ENCODE peak calls at places on chromosomes 1 and 21, in seven cellular contexts. One of them, this sample, is unnamed. For H3K36me3 and H3K9me3, the result is how much of the 10 kb centered on the place peaks cover.

GRCh38 chr1:209611771-209612570 is 28.5 kb downstream of the CAMK1G start:
- DNase-seq in heart right ventricle: no peak
- DNase-seq in kidney: no peak
- DNase-seq in colonic mucosa: no peak
- DNase-seq in uterus: no peak
- DNase-seq in PC-3: no peak
- DNase-seq in mucosa of descending colon: no peak
- DNase-seq in this sample: no peak

GRCh38 chr1:89566761-89567174 is 42.1 kb downstream of the LRRC8B start:
- DNase-seq in uterus: no peak
- DNase-seq in colonic mucosa: no peak
- DNase-seq in mucosa of descending colon: no peak
- DNase-seq in kidney: peak
- DNase-seq in PC-3: no peak
- DNase-seq in heart right ventricle: peak
- DNase-seq in this sample: no peak

GRCh38 chr1:222893255-222893654 is 78.4 kb downstream of the DISP1 start:
- DNase-seq in PC-3: no peak
- DNase-seq in kidney: no peak
- DNase-seq in mucosa of descending colon: no peak
- DNase-seq in uterus: no peak
- DNase-seq in colonic mucosa: no peak
- DNase-seq in heart right ventricle: no peak
- DNase-seq in this sample: no peak

GRCh38 chr1:86942743-86943142 is 28.3 kb downstream of the HS2ST1 start:
- DNase-seq in heart right ventricle: no peak
- DNase-seq in mucosa of descending colon: no peak
- DNase-seq in uterus: no peak
- DNase-seq in kidney: no peak
- DNase-seq in PC-3: no peak
- DNase-seq in colonic mucosa: no peak
- DNase-seq in this sample: no peak

GRCh38 chr1:233708416-233708815 is 94.5 kb downstream of the KCNK1 start:
- DNase-seq in mucosa of descending colon: no peak
- DNase-seq in colonic mucosa: no peak
- DNase-seq in PC-3: no peak
- DNase-seq in kidney: no peak
- DNase-seq in uterus: no peak
- DNase-seq in heart right ventricle: no peak
- DNase-seq in this sample: no peak

GRCh38 chr1:31498376-31499040 is 77.8 kb upstream of the TINAGL1 start:
- DNase-seq in mucosa of descending colon: no peak
- DNase-seq in colonic mucosa: no peak
- DNase-seq in heart right ventricle: no peak
- DNase-seq in PC-3: no peak
- DNase-seq in uterus: no peak
- DNase-seq in kidney: no peak
- DNase-seq in this sample: no peak

GRCh38 chr1:181392613-181393170 is 90.6 kb upstream of the CACNA1E start:
- DNase-seq in PC-3: no peak
- DNase-seq in uterus: no peak
- DNase-seq in heart right ventricle: no peak
- DNase-seq in mucosa of descending colon: no peak
- DNase-seq in kidney: no peak
- DNase-seq in colonic mucosa: no peak
- DNase-seq in this sample: no peak

GRCh38 chr1:88698764-88699163 is 14.7 kb downstream of the PKN2 start:
- DNase-seq in PC-3: no peak
- DNase-seq in uterus: no peak
- DNase-seq in colonic mucosa: no peak
- DNase-seq in kidney: no peak
- DNase-seq in mucosa of descending colon: no peak
- DNase-seq in heart right ventricle: no peak
- DNase-seq in this sample: no peak

GRCh38 chr1:228085287-228085926 is 2.9 kb downstream of the ARF1 start:
- DNase-seq in mucosa of descending colon: peak
- DNase-seq in kidney: peak
- DNase-seq in PC-3: peak
- DNase-seq in colonic mucosa: peak
- DNase-seq in heart right ventricle: no peak
- DNase-seq in uterus: no peak
- DNase-seq in this sample: peak

GRCh38 chr21:43585924-43586411 is 73.3 kb downstream of the HSF2BP start:
- DNase-seq in kidney: no peak
- DNase-seq in PC-3: peak
- DNase-seq in mucosa of descending colon: no peak
- DNase-seq in uterus: peak
- DNase-seq in colonic mucosa: no peak
- DNase-seq in heart right ventricle: no peak
- DNase-seq in this sample: peak

GRCh38 chr1:24275510-24275909 is 43.6 kb upstream of the GRHL3 start:
- DNase-seq in PC-3: peak
- DNase-seq in mucosa of descending colon: no peak
- DNase-seq in colonic mucosa: no peak
- DNase-seq in kidney: no peak
- DNase-seq in heart right ventricle: no peak
- DNase-seq in uterus: no peak
- DNase-seq in this sample: no peak

GRCh38 chr1:10651793-10652192 is 144.7 kb downstream of the CASZ1 start:
- DNase-seq in mucosa of descending colon: peak
- DNase-seq in colonic mucosa: peak
- DNase-seq in kidney: no peak
- DNase-seq in uterus: no peak
- DNase-seq in PC-3: no peak
- DNase-seq in heart right ventricle: no peak
- DNase-seq in this sample: no peak

GRCh38 chr1:108570998-108571401 is 11.1 kb downstream of the EEIG2 start:
- DNase-seq in mucosa of descending colon: no peak
- DNase-seq in PC-3: no peak
- DNase-seq in colonic mucosa: no peak
- DNase-seq in uterus: no peak
- DNase-seq in kidney: no peak
- DNase-seq in heart right ventricle: no peak
- DNase-seq in this sample: no peak

GRCh38 chr1:220283616-220284015 is 11.4 kb upstream of the RAB3GAP2 start:
- DNase-seq in uterus: no peak
- DNase-seq in colonic mucosa: no peak
- DNase-seq in kidney: no peak
- DNase-seq in PC-3: no peak
- DNase-seq in mucosa of descending colon: no peak
- DNase-seq in heart right ventricle: no peak
- DNase-seq in this sample: no peak

GRCh38 chr1:214500349-214501055 is 50.9 kb downstream of the PTPN14 start:
- DNase-seq in mucosa of descending colon: no peak
- DNase-seq in PC-3: no peak
- DNase-seq in colonic mucosa: no peak
- DNase-seq in kidney: no peak
- DNase-seq in heart right ventricle: no peak
- DNase-seq in uterus: no peak
- DNase-seq in this sample: no peak

GRCh38 chr1:230261918-230262650 is 164.0 kb downstream of the PGBD5 start:
- DNase-seq in mucosa of descending colon: no peak
- DNase-seq in PC-3: no peak
- DNase-seq in kidney: no peak
- DNase-seq in uterus: no peak
- DNase-seq in heart right ventricle: no peak
- DNase-seq in colonic mucosa: no peak
- DNase-seq in this sample: no peak

GRCh38 chr1:155623357-155623756 is 13.3 kb downstream of the MSTO1 start:
- DNase-seq in colonic mucosa: no peak
- DNase-seq in kidney: no peak
- DNase-seq in PC-3: no peak
- DNase-seq in mucosa of descending colon: no peak
- DNase-seq in heart right ventricle: no peak
- DNase-seq in uterus: no peak
- DNase-seq in this sample: no peak

GRCh38 chr1:165408518-165408917 is 36.4 kb downstream of the RXRG start:
- DNase-seq in mucosa of descending colon: no peak
- DNase-seq in colonic mucosa: no peak
- DNase-seq in heart right ventricle: no peak
- DNase-seq in uterus: no peak
- DNase-seq in kidney: no peak
- DNase-seq in PC-3: peak
- DNase-seq in this sample: peak

GRCh38 chr1:202862672-202863560 is 26.0 kb downstream of the RABIF start:
- DNase-seq in heart right ventricle: no peak
- DNase-seq in colonic mucosa: no peak
- DNase-seq in mucosa of descending colon: no peak
- DNase-seq in uterus: no peak
- DNase-seq in kidney: no peak
- DNase-seq in PC-3: no peak
- DNase-seq in this sample: no peak

GRCh38 chr21:33383056-33383888 is 19.9 kb upstream of the IFNGR2 start:
- DNase-seq in kidney: peak
- DNase-seq in PC-3: peak
- DNase-seq in mucosa of descending colon: peak
- DNase-seq in uterus: peak
- DNase-seq in colonic mucosa: peak
- DNase-seq in heart right ventricle: no peak
- DNase-seq in this sample: peak

GRCh38 chr1:8598060-8598724 is 219.2 kb downstream of the RERE start:
- DNase-seq in mucosa of descending colon: no peak
- DNase-seq in uterus: peak
- DNase-seq in heart right ventricle: no peak
- DNase-seq in kidney: peak
- DNase-seq in colonic mucosa: peak
- DNase-seq in PC-3: no peak
- DNase-seq in this sample: no peak

GRCh38 chr1:109240158-109241152 is 8.9 kb upstream of the CELSR2 start:
- DNase-seq in uterus: peak
- DNase-seq in kidney: peak
- DNase-seq in colonic mucosa: peak
- DNase-seq in PC-3: peak
- DNase-seq in mucosa of descending colon: peak
- DNase-seq in heart right ventricle: peak
- DNase-seq in this sample: no peak

GRCh38 chr1:23394664-23395063 is 25.0 kb upstream of the ZNF436 start:
- DNase-seq in kidney: peak
- DNase-seq in uterus: peak
- DNase-seq in PC-3: no peak
- DNase-seq in mucosa of descending colon: peak
- DNase-seq in heart right ventricle: peak
- DNase-seq in colonic mucosa: peak
- DNase-seq in this sample: peak

GRCh38 chr1:97540346-97540888 is 380.4 kb downstream of the DPYD start:
- DNase-seq in mucosa of descending colon: no peak
- DNase-seq in PC-3: no peak
- DNase-seq in colonic mucosa: no peak
- DNase-seq in kidney: no peak
- DNase-seq in uterus: no peak
- DNase-seq in heart right ventricle: no peak
- DNase-seq in this sample: no peak

GRCh38 chr1:36589006-36589405 is 106.3 kb upstream of the CSF3R start:
- DNase-seq in PC-3: no peak
- DNase-seq in uterus: no peak
- DNase-seq in heart right ventricle: no peak
- DNase-seq in colonic mucosa: no peak
- DNase-seq in mucosa of descending colon: no peak
- DNase-seq in kidney: no peak
- DNase-seq in this sample: no peak

GRCh38 chr1:109025691-109026090 is 16.2 kb downstream of the WDR47 start:
- DNase-seq in heart right ventricle: no peak
- DNase-seq in kidney: no peak
- DNase-seq in colonic mucosa: no peak
- DNase-seq in PC-3: peak
- DNase-seq in mucosa of descending colon: no peak
- DNase-seq in uterus: no peak
- DNase-seq in this sample: no peak

GRCh38 chr1:19137158-19137557 is 72.9 kb downstream of the UBR4 start:
- DNase-seq in PC-3: no peak
- DNase-seq in colonic mucosa: no peak
- DNase-seq in heart right ventricle: no peak
- DNase-seq in mucosa of descending colon: no peak
- DNase-seq in kidney: no peak
- DNase-seq in uterus: no peak
- DNase-seq in this sample: no peak

GRCh38 chr21:23804866-23805265 is 1802.4 kb downstream of the MRPL39 start:
- DNase-seq in mucosa of descending colon: no peak
- DNase-seq in colonic mucosa: no peak
- DNase-seq in uterus: no peak
- DNase-seq in kidney: no peak
- DNase-seq in PC-3: no peak
- DNase-seq in heart right ventricle: no peak
- DNase-seq in this sample: no peak
- H3K36me3 ChIP-seq in mucosa of descending colon: under half
- H3K36me3 ChIP-seq in colonic mucosa: under half
- H3K36me3 ChIP-seq in uterus: under half
- H3K36me3 ChIP-seq in kidney: under half
- H3K36me3 ChIP-seq in PC-3: under half
- H3K36me3 ChIP-seq in heart right ventricle: under half
- H3K36me3 ChIP-seq in this sample: under half

GRCh38 chr21:19489930-19490329 is 1086.3 kb upstream of the TMPRSS15 start:
- DNase-seq in heart right ventricle: no peak
- DNase-seq in colonic mucosa: no peak
- DNase-seq in uterus: no peak
- DNase-seq in kidney: no peak
- DNase-seq in mucosa of descending colon: no peak
- DNase-seq in PC-3: no peak
- DNase-seq in this sample: no peak
- H3K9me3 ChIP-seq in heart right ventricle: under half
- H3K9me3 ChIP-seq in colonic mucosa: under half
- H3K9me3 ChIP-seq in uterus: under half
- H3K9me3 ChIP-seq in kidney: under half
- H3K9me3 ChIP-seq in mucosa of descending colon: under half
- H3K9me3 ChIP-seq in PC-3: under half
- H3K9me3 ChIP-seq in this sample: under half

DNA sequence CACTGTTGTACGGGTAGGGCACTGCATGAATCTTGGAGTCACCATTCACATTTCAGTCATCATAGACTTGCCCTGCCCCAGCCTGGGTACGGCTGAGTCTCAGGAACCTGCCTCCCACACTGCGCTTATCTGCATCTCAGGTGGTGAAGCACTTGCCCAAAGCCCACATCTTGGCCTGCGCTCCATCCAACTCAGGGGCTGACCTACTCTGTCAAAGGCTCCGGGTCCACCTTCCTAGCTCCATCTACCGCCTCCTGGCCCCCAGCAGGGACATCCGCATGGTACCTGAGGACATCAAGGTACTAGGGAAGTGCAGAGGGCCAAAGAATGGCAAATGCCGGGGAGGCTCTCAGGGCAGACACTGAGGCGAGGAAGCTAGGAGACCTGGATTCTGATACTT is 11.7 kb downstream of the RHOC start:
- DNase-seq in kidney: no peak
- DNase-seq in PC-3: no peak
- DNase-seq in colonic mucosa: no peak
- DNase-seq in mucosa of descending colon: no peak
- DNase-seq in uterus: no peak
- DNase-seq in heart right ventricle: no peak
- DNase-seq in this sample: no peak
- H3K36me3 ChIP-seq in kidney: under half
- H3K36me3 ChIP-seq in PC-3: under half
- H3K36me3 ChIP-seq in colonic mucosa: under half
- H3K36me3 ChIP-seq in mucosa of descending colon: under half
- H3K36me3 ChIP-seq in uterus: under half
- H3K36me3 ChIP-seq in heart right ventricle: under half
- H3K36me3 ChIP-seq in this sample: half or more

DNA sequence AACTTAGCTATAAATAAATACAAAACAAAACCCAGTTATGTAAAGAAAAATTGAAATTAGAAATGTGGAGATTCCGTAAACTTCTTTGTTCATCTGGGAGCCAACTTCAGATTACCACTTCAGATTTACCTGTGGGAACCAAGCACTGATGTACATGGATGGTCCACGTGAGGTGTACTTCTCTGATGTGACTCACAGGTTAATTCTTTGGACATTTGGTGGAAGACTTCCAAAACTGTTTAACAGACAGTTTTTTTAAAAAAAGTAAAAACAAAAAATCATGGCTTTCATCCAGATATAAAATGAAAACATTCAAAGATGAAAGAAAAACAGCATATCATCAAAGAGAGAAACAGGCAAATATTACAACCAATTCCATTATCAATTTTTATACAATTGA is 92.0 kb downstream of the MAST2 start:
- DNase-seq in PC-3: peak
- DNase-seq in mucosa of descending colon: no peak
- DNase-seq in kidney: no peak
- DNase-seq in heart right ventricle: no peak
- DNase-seq in colonic mucosa: no peak
- DNase-seq in uterus: no peak
- DNase-seq in this sample: no peak
- H3K9me3 ChIP-seq in PC-3: under half
- H3K9me3 ChIP-seq in mucosa of descending colon: under half
- H3K9me3 ChIP-seq in kidney: under half
- H3K9me3 ChIP-seq in heart right ventricle: under half
- H3K9me3 ChIP-seq in colonic mucosa: under half
- H3K9me3 ChIP-seq in uterus: under half
- H3K9me3 ChIP-seq in this sample: under half